ENCODE peak calls at places on chromosome 15, in seven cellular contexts. R is AG10803, S is activated B cell treated with CpG ODN at 0.5 μM for 24 hours, Z is PC-3, D is osteoblast, P is SK-N-SH, G is Peyer's patch. F is an unnamed sample.

GRCh38 chr15:39623550-39623931 is 42.7 kb downstream of the THBS1 start:
- DNase-seq in R (no peak), S (no peak), Z (no peak), D (no peak), P (no peak), G (peak), F (no peak)

GRCh38 chr15:64383760-64384159 is 2.5 kb upstream of the PCLAF start:
- DNase-seq in R (no peak), S (no peak), Z (no peak), D (peak), P (no peak), G (no peak), F (no peak)

GRCh38 chr15:43922021-43922420 is 95.2 kb downstream of the WDR76 start:
- DNase-seq in R (no peak), S (no peak), Z (peak), D (no peak), P (no peak), G (no peak), F (no peak)

GRCh38 chr15:91040851-91041250 is 18.5 kb upstream of the VPS33B start:
- DNase-seq in R (no peak), S (no peak), Z (no peak), D (no peak), P (no peak), G (no peak), F (no peak)

GRCh38 chr15:101137312-101137940 is 114.4 kb downstream of the CHSY1 start:
- DNase-seq in R (no peak), S (no peak), Z (no peak), D (no peak), P (peak), G (no peak), F (no peak)

GRCh38 chr15:34365073-34365825 is 1.7 kb downstream of the LPCAT4 start:
- DNase-seq in R (no peak), S (no peak), Z (no peak), D (peak), P (no peak), G (no peak), F (no peak)

GRCh38 chr15:78810377-78811123 is 714 bp downstream of the ADAMTS7 start:
- DNase-seq in R (peak), S (peak), Z (peak), D (peak), P (peak), G (peak), F (no peak)

GRCh38 chr15:92012368-92012629 is 158.8 kb downstream of the SLCO3A1 start:
- DNase-seq in R (no peak), S (no peak), Z (no peak), D (no peak), P (no peak), G (no peak), F (no peak)

GRCh38 chr15:70703483-70703882 is 59.9 kb downstream of the UACA start:
- DNase-seq in R (no peak), S (no peak), Z (peak), D (no peak), P (no peak), G (no peak), F (no peak)

GRCh38 chr15:89998141-89998661 is 2.9 kb upstream of the ZNF710 start:
- DNase-seq in R (peak), S (no peak), Z (peak), D (peak), P (no peak), G (no peak), F (no peak)

GRCh38 chr15:95615436-95615835 is 715.1 kb upstream of the NR2F2 start:
- DNase-seq in R (no peak), S (no peak), Z (no peak), D (no peak), P (no peak), G (no peak), F (no peak)

GRCh38 chr15:39587910-39588530 is 7.1 kb downstream of the THBS1 start:
- DNase-seq in R (peak), S (no peak), Z (no peak), D (no peak), P (no peak), G (no peak), F (no peak)

GRCh38 chr15:31501074-31501473 is 174.4 kb downstream of the KLF13 start:
- DNase-seq in R (no peak), S (no peak), Z (no peak), D (no peak), P (no peak), G (no peak), F (no peak)

GRCh38 chr15:69819371-69819770 is 278.3 kb downstream of the TLE3 start:
- DNase-seq in R (no peak), S (no peak), Z (no peak), D (peak), P (no peak), G (no peak), F (no peak)

GRCh38 chr15:49079340-49080039 is 33.2 kb upstream of the SECISBP2L start:
- DNase-seq in R (no peak), S (no peak), Z (no peak), D (no peak), P (no peak), G (no peak), F (no peak)

GRCh38 chr15:73254598-73254997 is 114.2 kb downstream of the HCN4 start:
- DNase-seq in R (no peak), S (no peak), Z (no peak), D (no peak), P (no peak), G (no peak), F (no peak)

GRCh38 chr15:92452143-92452542 is 58.5 kb downstream of the ST8SIA2 start:
- DNase-seq in R (no peak), S (no peak), Z (no peak), D (no peak), P (no peak), G (no peak), F (no peak)

GRCh38 chr15:42724276-42724675 is 12.7 kb downstream of the CDAN1 start:
- DNase-seq in R (no peak), S (no peak), Z (no peak), D (peak), P (peak), G (no peak), F (no peak)

GRCh38 chr15:31306426-31307269 is 20.0 kb upstream of the KLF13 start:
- DNase-seq in R (no peak), S (no peak), Z (no peak), D (peak), P (no peak), G (peak), F (no peak)

GRCh38 chr15:84715442-84716035 is 400 bp downstream of the SEC11A start:
- DNase-seq in R (peak), S (no peak), Z (peak), D (peak), P (peak), G (peak), F (peak)

GRCh38 chr15:49625460-49626036 is 4.7 kb downstream of the DTWD1 start:
- DNase-seq in R (no peak), S (no peak), Z (no peak), D (no peak), P (no peak), G (no peak), F (no peak)

GRCh38 chr15:52150878-52151277 is 38.3 kb upstream of the BCL2L10 start:
- DNase-seq in R (no peak), S (no peak), Z (no peak), D (no peak), P (no peak), G (peak), F (no peak)

GRCh38 chr15:65730560-65731172 is 61.4 kb downstream of the DENND4A start:
- DNase-seq in R (peak), S (no peak), Z (no peak), D (no peak), P (no peak), G (no peak), F (no peak)

GRCh38 chr15:64009798-64010241 is 36.5 kb downstream of the DAPK2 start:
- DNase-seq in R (peak), S (no peak), Z (peak), D (no peak), P (no peak), G (no peak), F (no peak)

GRCh38 chr15:82113116-82113715 is 67.4 kb upstream of the MEX3B start:
- DNase-seq in R (no peak), S (no peak), Z (no peak), D (no peak), P (no peak), G (no peak), F (no peak)

GRCh38 chr15:42593143-42593542 is 17.7 kb downstream of the STARD9 start:
- DNase-seq in R (peak), S (no peak), Z (no peak), D (no peak), P (no peak), G (no peak), F (no peak)

GRCh38 chr15:69037977-69038376 is 23.5 kb downstream of the NOX5 start:
- DNase-seq in R (no peak), S (no peak), Z (no peak), D (no peak), P (no peak), G (no peak), F (no peak)

GRCh38 chr15:90174140-90174891 is 26.8 kb upstream of the SEMA4B start:
- DNase-seq in R (peak), S (no peak), Z (no peak), D (peak), P (peak), G (peak), F (peak)

GRCh38 chr15:98506711-98507110 is 141.6 kb upstream of the IGF1R start:
- DNase-seq in R (no peak), S (no peak), Z (no peak), D (no peak), P (no peak), G (no peak), F (no peak)

GRCh38 chr15:97977734-97978133 is 17.2 kb downstream of the ARRDC4 start:
- DNase-seq in R (no peak), S (no peak), Z (peak), D (no peak), P (no peak), G (no peak), F (no peak)

GRCh38 chr15:83720466-83720865 is 66.5 kb downstream of the ADAMTSL3 start:
- DNase-seq in R (no peak), S (no peak), Z (no peak), D (no peak), P (no peak), G (no peak), F (no peak)

GRCh38 chr15:87209891-87210649 is 1046.5 kb downstream of the NTRK3 start:
- DNase-seq in R (no peak), S (no peak), Z (peak), D (no peak), P (no peak), G (no peak), F (no peak)

GRCh38 chr15:98505611-98506031 is 142.7 kb upstream of the IGF1R start:
- DNase-seq in R (peak), S (no peak), Z (no peak), D (no peak), P (no peak), G (no peak), F (no peak)

GRCh38 chr15:69762373-69763148 is 309.9 kb downstream of the RPLP1 start:
- DNase-seq in R (no peak), S (no peak), Z (peak), D (no peak), P (peak), G (no peak), F (no peak)

GRCh38 chr15:66369773-66370651 is 13.5 kb upstream of the TIPIN start:
- DNase-seq in R (peak), S (no peak), Z (peak), D (peak), P (no peak), G (no peak), F (no peak)

GRCh38 chr15:38688761-38689160 is 124.1 kb upstream of the RASGRP1 start:
- DNase-seq in R (no peak), S (no peak), Z (peak), D (no peak), P (no peak), G (peak), F (no peak)

GRCh38 chr15:38818156-38818745 is 253.6 kb upstream of the RASGRP1 start:
- DNase-seq in R (no peak), S (no peak), Z (no peak), D (no peak), P (peak), G (no peak), F (no peak)

GRCh38 chr15:39594056-39594763 is 13.3 kb downstream of the THBS1 start:
- DNase-seq in R (peak), S (no peak), Z (peak), D (no peak), P (no peak), G (peak), F (no peak)

GRCh38 chr15:71110800-71111565 is 4.3 kb upstream of the THSD4 start:
- DNase-seq in R (peak), S (no peak), Z (no peak), D (no peak), P (no peak), G (no peak), F (no peak)

GRCh38 chr15:99669250-99669649 is 64.0 kb downstream of the LYSMD4 start:
- DNase-seq in R (no peak), S (no peak), Z (no peak), D (no peak), P (no peak), G (no peak), F (no peak)

DNA sequence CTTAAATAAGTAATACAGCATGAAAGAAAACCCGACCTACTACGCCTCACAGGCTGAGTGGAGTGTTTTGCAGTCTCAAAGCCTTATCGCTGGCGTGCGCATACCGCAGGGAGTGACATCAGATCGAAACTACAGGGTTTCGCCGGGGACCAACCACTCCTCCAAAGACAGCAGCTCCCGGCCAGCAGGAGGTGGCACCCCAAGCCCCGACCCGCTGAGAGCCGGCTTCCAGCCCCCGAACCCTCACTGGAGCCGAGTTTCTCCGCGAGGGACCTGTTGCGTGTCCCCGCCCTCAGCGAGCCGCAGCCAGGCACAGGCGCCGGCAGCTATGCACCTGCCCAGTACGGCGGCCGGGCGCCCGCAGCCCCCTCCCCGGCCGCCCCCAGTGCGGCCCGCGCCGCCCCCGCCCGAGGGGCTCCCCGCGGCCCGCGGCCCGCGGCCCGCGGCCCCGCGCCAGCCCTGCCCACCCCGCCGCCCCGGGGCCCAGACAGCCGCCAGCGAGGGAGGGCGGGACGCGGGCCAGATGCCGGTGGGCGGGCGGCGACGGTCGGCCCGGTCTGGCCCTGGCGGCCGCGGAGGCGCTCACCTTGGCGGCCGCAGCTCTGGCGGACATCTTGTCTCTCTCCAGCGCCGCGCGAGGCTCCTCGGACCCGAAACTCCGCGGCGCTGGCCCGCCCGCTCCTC is 710 bp downstream of the TJP1 start:
- DNase-seq in R (peak), S (no peak), Z (peak), D (peak), P (peak), G (peak), F (peak)
- TF ChIP-seq CTCF in R (peak), S (no peak), Z (peak), D (peak), P (peak), G (no peak), F (no peak)

DNA sequence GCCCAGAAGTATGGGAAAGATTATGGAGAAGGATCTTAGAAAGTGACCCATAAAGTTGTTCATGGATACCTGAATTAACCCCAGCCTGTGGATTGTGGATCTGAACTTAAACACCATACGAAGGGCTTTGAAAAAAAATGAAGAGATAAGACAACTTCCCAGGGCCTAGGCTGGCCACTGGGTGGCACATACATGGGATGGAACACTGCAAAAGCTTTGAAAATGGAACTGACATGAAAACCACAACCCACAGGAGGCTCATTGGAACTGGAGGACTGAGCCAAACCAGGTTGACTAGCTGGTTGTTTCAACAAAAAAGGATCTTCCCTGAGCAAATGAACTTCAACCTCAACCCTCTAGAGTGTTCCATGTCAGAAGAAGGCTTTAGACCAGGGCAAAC is 34.5 kb downstream of the FMN1 start:
- DNase-seq in R (no peak), S (no peak), Z (peak), D (peak), P (peak), G (no peak), F (no peak)
- TF ChIP-seq CTCF in R (peak), S (no peak), Z (peak), D (peak), P (peak), G (no peak), F (no peak)

GRCh38 chr15:61216519-61216918 is 12.6 kb downstream of the RORA start:
- DNase-seq in R (no peak), S (no peak), Z (no peak), D (no peak), P (no peak), G (no peak), F (no peak)
- TF ChIP-seq CTCF in R (no peak), S (no peak), Z (peak), D (no peak), P (no peak), G (no peak), F (no peak)

DNA sequence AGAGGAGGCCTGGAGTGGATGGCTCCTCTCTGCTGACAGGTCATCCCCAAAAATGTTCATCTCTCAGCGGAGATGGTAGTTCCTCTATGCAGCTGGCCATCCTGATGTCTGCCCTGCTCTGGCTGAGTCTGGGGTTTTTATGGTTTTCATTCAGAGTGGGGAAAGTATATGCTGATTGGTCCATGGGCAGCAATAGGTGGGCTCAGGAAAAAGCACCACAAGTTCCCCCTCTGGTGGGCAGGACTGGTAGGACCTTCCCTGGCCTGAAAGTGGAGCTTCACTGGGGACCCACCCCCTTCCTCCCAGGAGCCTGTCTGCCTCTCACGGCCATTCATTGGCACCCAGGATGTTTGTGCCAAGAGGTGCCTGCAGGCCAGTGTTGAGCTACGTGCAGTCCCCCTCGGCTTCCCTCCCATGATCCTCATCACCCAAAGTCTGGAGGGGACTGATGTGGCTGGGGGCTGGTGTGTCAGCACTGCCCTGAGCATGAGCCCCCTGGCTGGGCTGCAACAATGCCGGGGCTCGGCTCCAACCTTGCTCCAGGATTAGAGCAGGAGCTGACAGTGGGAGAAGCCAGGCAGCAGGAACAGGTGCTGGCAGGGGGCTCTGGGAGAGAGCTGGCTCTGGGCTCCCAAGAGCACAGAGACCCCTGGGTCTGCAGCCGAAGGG is 13.1 kb upstream of the BLOC1S6 start:
- DNase-seq in R (peak), S (no peak), Z (peak), D (no peak), P (peak), G (no peak), F (no peak)
- TF ChIP-seq CTCF in R (peak), S (no peak), Z (peak), D (peak), P (peak), G (no peak), F (no peak)

GRCh38 chr15:88241060-88241459 is 15.5 kb downstream of the NTRK3 start:
- DNase-seq in R (no peak), S (no peak), Z (no peak), D (no peak), P (no peak), G (no peak), F (no peak)
- TF ChIP-seq CTCF in R (no peak), S (no peak), Z (no peak), D (no peak), P (no peak), G (no peak), F (no peak)

F was measured in left lung.